ENCODE peak calls at places on chromosomes 6 and 20, in seven cellular contexts. One of them, this sample, is unnamed.

GRCh38 chr6:111487656-111488055 is 4.6 kb upstream of the REV3L start:
- DNase-seq in ecto neural progenitor cell: no peak
- DNase-seq in NCI-H2081: no peak
- DNase-seq in T-helper 1 cell: no peak
- DNase-seq in H54: no peak
- DNase-seq in nephron progenitor cell: no peak
- DNase-seq in Karpas-422: peak
- DNase-seq in this sample: peak

GRCh38 chr20:41182296-41183212 is 45.2 kb downstream of the PLCG1 start:
- DNase-seq in nephron progenitor cell: no peak
- DNase-seq in ecto neural progenitor cell: no peak
- DNase-seq in T-helper 1 cell: no peak
- DNase-seq in H54: no peak
- DNase-seq in NCI-H2081: no peak
- DNase-seq in Karpas-422: no peak
- DNase-seq in this sample: no peak

GRCh38 chr20:56414842-56415765 is 3.0 kb downstream of the CASS4 start:
- DNase-seq in Karpas-422: no peak
- DNase-seq in ecto neural progenitor cell: no peak
- DNase-seq in T-helper 1 cell: no peak
- DNase-seq in nephron progenitor cell: no peak
- DNase-seq in NCI-H2081: no peak
- DNase-seq in H54: no peak
- DNase-seq in this sample: peak

GRCh38 chr6:113381957-113382356 is 475.2 kb upstream of the MARCKS start:
- DNase-seq in ecto neural progenitor cell: no peak
- DNase-seq in nephron progenitor cell: no peak
- DNase-seq in Karpas-422: peak
- DNase-seq in T-helper 1 cell: no peak
- DNase-seq in NCI-H2081: peak
- DNase-seq in H54: no peak
- DNase-seq in this sample: no peak

GRCh38 chr20:45904583-45905504 is 7.1 kb downstream of the PLTP start:
- DNase-seq in T-helper 1 cell: no peak
- DNase-seq in Karpas-422: no peak
- DNase-seq in ecto neural progenitor cell: no peak
- DNase-seq in nephron progenitor cell: no peak
- DNase-seq in H54: no peak
- DNase-seq in NCI-H2081: no peak
- DNase-seq in this sample: no peak

GRCh38 chr6:110574817-110575216 is 98.4 kb upstream of the SLC22A16 start:
- DNase-seq in ecto neural progenitor cell: no peak
- DNase-seq in nephron progenitor cell: no peak
- DNase-seq in H54: no peak
- DNase-seq in T-helper 1 cell: no peak
- DNase-seq in NCI-H2081: no peak
- DNase-seq in Karpas-422: no peak
- DNase-seq in this sample: no peak

GRCh38 chr6:75602897-75603395 is 1.3 kb downstream of the SENP6 start:
- DNase-seq in Karpas-422: no peak
- DNase-seq in H54: no peak
- DNase-seq in ecto neural progenitor cell: no peak
- DNase-seq in NCI-H2081: no peak
- DNase-seq in T-helper 1 cell: no peak
- DNase-seq in nephron progenitor cell: no peak
- DNase-seq in this sample: no peak

GRCh38 chr6:109318328-109318876 is 63.9 kb downstream of the CD164 start:
- DNase-seq in Karpas-422: no peak
- DNase-seq in NCI-H2081: peak
- DNase-seq in T-helper 1 cell: no peak
- DNase-seq in ecto neural progenitor cell: no peak
- DNase-seq in nephron progenitor cell: no peak
- DNase-seq in H54: no peak
- DNase-seq in this sample: no peak

GRCh38 chr6:81169166-81169565 is 583.3 kb downstream of the TENT5A start:
- DNase-seq in NCI-H2081: no peak
- DNase-seq in Karpas-422: no peak
- DNase-seq in T-helper 1 cell: no peak
- DNase-seq in ecto neural progenitor cell: no peak
- DNase-seq in nephron progenitor cell: no peak
- DNase-seq in H54: no peak
- DNase-seq in this sample: no peak

GRCh38 chr6:30571085-30572077 is at the start of gene ABCF1:
- DNase-seq in nephron progenitor cell: peak
- DNase-seq in T-helper 1 cell: peak
- DNase-seq in ecto neural progenitor cell: peak
- DNase-seq in Karpas-422: peak
- DNase-seq in H54: peak
- DNase-seq in NCI-H2081: peak
- DNase-seq in this sample: peak

GRCh38 chr20:23106271-23106851 is 20.2 kb upstream of the CD93 start:
- DNase-seq in ecto neural progenitor cell: no peak
- DNase-seq in NCI-H2081: no peak
- DNase-seq in H54: no peak
- DNase-seq in Karpas-422: no peak
- DNase-seq in T-helper 1 cell: no peak
- DNase-seq in nephron progenitor cell: no peak
- DNase-seq in this sample: no peak

GRCh38 chr6:37492236-37493046 is 7.3 kb downstream of the CCDC167 start:
- DNase-seq in T-helper 1 cell: no peak
- DNase-seq in H54: no peak
- DNase-seq in NCI-H2081: peak
- DNase-seq in nephron progenitor cell: no peak
- DNase-seq in Karpas-422: no peak
- DNase-seq in ecto neural progenitor cell: no peak
- DNase-seq in this sample: no peak

GRCh38 chr6:144215402-144215931 is 65.2 kb downstream of the STX11 start:
- DNase-seq in H54: peak
- DNase-seq in ecto neural progenitor cell: peak
- DNase-seq in NCI-H2081: no peak
- DNase-seq in nephron progenitor cell: no peak
- DNase-seq in T-helper 1 cell: no peak
- DNase-seq in Karpas-422: peak
- DNase-seq in this sample: peak